ENCODE peak calls at places on chromosomes 7 and 10, in nine cellular contexts. V is OCI-LY7, T is fibroblast of the aortic adventitia, G is fibroblast of villous mesenchyme, M is pancreas, F is GM12865, A is left lung, U is astrocyte of the spinal cord, S is brain microvascular endothelial cell. J is an unnamed sample.

GRCh38 chr7:24573554-24574338 is 494 bp downstream of the PALS2 start:
- DNase-seq in V (peak; percentile 70), T (peak; percentile 48), G (peak; percentile 52), M (peak; percentile 86), F (peak; percentile 71), A (peak; percentile 86), U (peak; percentile 61), S (peak; percentile 62), J (peak; percentile 70)

GRCh38 chr10:123555616-123556015 is 110.5 kb upstream of the GPR26 start:
- DNase-seq in V (no peak), T (no peak), G (no peak), M (no peak), F (no peak), A (no peak), U (no peak), S (no peak), J (no peak)

GRCh38 chr7:73999664-74000420 is 28.1 kb upstream of the ELN start:
- DNase-seq in V (no peak), T (peak; percentile 99), G (peak; percentile 46), M (peak; percentile 75), F (no peak), A (no peak), U (peak; percentile 84), S (peak; percentile 63), J (no peak)

GRCh38 chr10:71564221-71564820 is 155.3 kb downstream of the C10orf105 start:
- DNase-seq in V (no peak), T (no peak), G (no peak), M (no peak), F (no peak), A (no peak), U (no peak), S (no peak), J (no peak)

GRCh38 chr7:151075662-151075971 is 5.0 kb downstream of the FASTK start:
- DNase-seq in V (no peak), T (no peak), G (no peak), M (no peak), F (no peak), A (no peak), U (no peak), S (no peak), J (no peak)

GRCh38 chr7:98215561-98216495 is 4.6 kb downstream of the BHLHA15 start:
- DNase-seq in V (no peak), T (no peak), G (no peak), M (peak; percentile 95), F (no peak), A (peak; percentile 67), U (no peak), S (no peak), J (no peak)

GRCh38 chr10:93030409-93030808 is 30.2 kb upstream of the CYP26C1 start:
- DNase-seq in V (no peak), T (peak; percentile 78), G (peak; percentile 73), M (no peak), F (no peak), A (no peak), U (peak; percentile 74), S (peak; percentile 55), J (no peak)

GRCh38 chr7:46930336-46930735 is 651.6 kb downstream of the TNS3 start:
- DNase-seq in V (no peak), T (peak; percentile 93), G (peak; percentile 97), M (no peak), F (peak; percentile 42), A (no peak), U (peak; percentile 93), S (peak; percentile 96), J (no peak)

GRCh38 chr10:82826132-82826531 is 951.1 kb downstream of the NRG3 start:
- DNase-seq in V (no peak), T (peak; percentile 79), G (peak; percentile 64), M (no peak), F (no peak), A (no peak), U (peak; percentile 37), S (no peak), J (no peak)

GRCh38 chr7:35729061-35729783 is 34.3 kb upstream of the HERPUD2 start:
- DNase-seq in V (peak; percentile 94), T (no peak), G (no peak), M (no peak), F (peak; percentile 96), A (no peak), U (no peak), S (no peak), J (peak; percentile 61)

GRCh38 chr7:35734001-35734483 is 39.1 kb upstream of the HERPUD2 start:
- DNase-seq in V (no peak), T (no peak), G (no peak), M (no peak), F (no peak), A (no peak), U (no peak), S (no peak), J (no peak)

GRCh38 chr7:35729966-35730345 is 35.0 kb upstream of the HERPUD2 start:
- DNase-seq in V (no peak), T (no peak), G (no peak), M (no peak), F (peak; percentile 60), A (no peak), U (no peak), S (no peak), J (no peak)

GRCh38 chr7:35728412-35729060 is 33.6 kb upstream of the HERPUD2 start:
- DNase-seq in V (peak; percentile 29), T (peak; percentile 52), G (peak; percentile 33), M (no peak), F (peak; percentile 49), A (no peak), U (no peak), S (no peak), J (no peak)

DNA sequence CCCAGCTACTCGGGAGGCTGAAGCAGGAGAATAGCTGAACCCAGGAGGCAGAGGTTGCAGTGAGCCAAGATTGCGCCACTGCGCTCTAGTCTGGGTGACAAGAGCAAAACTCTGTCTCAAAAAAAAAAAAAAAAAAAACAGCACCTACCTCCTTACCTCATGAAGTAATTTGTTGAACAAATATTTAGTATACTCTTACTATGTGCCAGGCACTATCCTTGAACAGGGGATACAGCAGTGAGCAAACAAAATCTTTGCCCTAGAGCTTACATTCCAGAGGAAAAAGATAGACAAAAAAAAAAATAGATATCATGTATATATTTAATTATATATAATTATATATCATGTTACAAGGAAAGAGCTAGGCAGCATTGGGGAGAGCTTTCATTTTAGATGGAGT is 36.4 kb upstream of the HERPUD2 start:
- DNase-seq in V (no peak), T (no peak), G (no peak), M (no peak), F (no peak), A (no peak), U (no peak), S (no peak), J (no peak)
- TF ChIP-seq CTCF in V (no peak), T (no peak), G (no peak), M (no peak), F (no peak), A (no peak), U (no peak), S (no peak), J (no peak)

DNA sequence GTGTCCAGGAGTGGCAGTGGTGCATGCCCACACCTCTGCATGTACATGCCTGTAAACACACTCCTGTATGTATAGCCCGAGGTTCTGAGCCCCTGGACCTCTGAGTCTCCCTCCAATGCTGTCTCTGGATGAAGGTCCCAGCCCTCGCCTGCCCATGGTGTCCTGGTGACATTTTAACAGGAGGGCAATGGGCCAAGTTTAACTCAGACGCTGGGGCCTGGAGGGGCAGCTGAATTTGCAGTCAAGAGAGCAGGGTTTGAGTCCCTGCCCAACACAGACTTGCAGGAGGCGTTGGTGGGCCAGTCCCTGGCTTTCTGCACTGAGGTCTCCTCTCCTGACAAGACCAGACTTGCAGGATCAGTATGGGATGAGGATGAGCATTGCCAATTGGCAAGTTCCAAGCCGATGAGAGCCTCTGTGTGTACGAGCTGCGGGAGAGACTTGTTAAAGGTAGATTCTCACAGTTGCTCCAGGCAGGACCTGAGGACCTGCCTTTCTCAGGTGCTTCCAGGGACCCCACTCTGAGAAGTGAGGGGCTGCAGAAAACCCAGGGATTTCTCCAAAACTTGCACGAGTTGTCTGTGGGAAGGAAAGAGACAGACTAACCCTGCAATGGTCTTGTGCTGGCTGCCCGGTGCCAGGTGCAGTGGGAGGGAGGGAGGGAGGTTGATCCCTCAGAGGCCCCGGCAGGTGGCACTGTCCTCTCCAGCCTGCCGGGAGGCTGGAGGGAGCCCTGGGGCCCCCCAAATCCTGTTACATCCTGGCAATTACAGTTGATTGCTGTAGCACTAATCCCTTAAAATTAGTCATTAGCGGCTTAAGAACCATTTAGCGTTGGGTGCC is 142.0 kb downstream of the ELFN1 start:
- DNase-seq in V (peak; percentile 18), T (no peak), G (no peak), M (no peak), F (no peak), A (no peak), U (no peak), S (no peak), J (peak; percentile 80)
- TF ChIP-seq CTCF in V (peak; percentile 45), T (peak; percentile 20), G (no peak), M (peak; percentile 17), F (no peak), A (no peak), U (peak; percentile 26), S (peak; percentile 28), J (peak; percentile 42)

GRCh38 chr10:62231805-62232204 is 36.8 kb downstream of the RTKN2 start:
- DNase-seq in V (no peak), T (no peak), G (no peak), M (no peak), F (no peak), A (no peak), U (no peak), S (no peak), J (no peak)

GRCh38 chr10:62233494-62234283 is 35.0 kb downstream of the RTKN2 start:
- DNase-seq in V (no peak), T (peak; percentile 48), G (peak; percentile 25), M (no peak), F (no peak), A (no peak), U (no peak), S (no peak), J (no peak)

GRCh38 chr10:62230344-62231138 is 38.1 kb downstream of the RTKN2 start:
- DNase-seq in V (no peak), T (peak; percentile 40), G (no peak), M (no peak), F (no peak), A (no peak), U (peak; percentile 44), S (peak; percentile 47), J (no peak)

GRCh38 chr10:62234284-62234605 is 34.4 kb downstream of the RTKN2 start:
- DNase-seq in V (no peak), T (no peak), G (no peak), M (no peak), F (no peak), A (no peak), U (no peak), S (no peak), J (no peak)

GRCh38 chr10:62231371-62231770 is 37.3 kb downstream of the RTKN2 start:
- DNase-seq in V (no peak), T (peak; percentile 96), G (peak; percentile 58), M (no peak), F (no peak), A (no peak), U (peak; percentile 83), S (peak; percentile 57), J (no peak)
- TF ChIP-seq CTCF in V (no peak), T (no peak), G (no peak), M (no peak), F (no peak), A (no peak), U (no peak), S (no peak), J (no peak)

DNA sequence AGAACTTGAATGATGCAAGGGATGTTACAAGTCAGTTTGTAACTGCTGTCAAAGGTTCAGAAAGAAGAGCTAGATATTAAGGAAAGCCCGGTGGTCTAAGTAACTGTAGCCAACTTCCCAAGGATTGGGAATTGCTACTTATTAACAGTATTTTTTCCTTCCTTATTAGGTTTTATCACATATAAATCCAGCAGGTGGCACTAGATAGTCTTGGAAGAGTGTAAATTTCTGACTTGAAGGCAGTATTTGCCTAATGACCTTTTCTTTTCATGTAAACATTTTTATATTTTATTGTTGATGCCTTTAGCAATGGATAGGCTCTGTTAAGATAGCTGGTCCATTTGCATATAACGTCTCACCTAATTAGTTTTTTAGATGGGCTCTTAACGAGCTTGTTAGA is 51.2 kb downstream of the ANLN start:
- DNase-seq in V (no peak), T (peak; percentile 72), G (peak; percentile 47), M (no peak), F (no peak), A (no peak), U (peak; percentile 52), S (no peak), J (peak; percentile 14)
- TF ChIP-seq CTCF in V (peak; percentile 76), T (peak; percentile 50), G (peak; percentile 46), M (no peak), F (no peak), A (peak; percentile 49), U (peak; percentile 43), S (no peak), J (peak; percentile 28)

J was measured in GM13977.